ENCODE peak calls at places on chromosome 16, in four cellular contexts. I is GM12878, K is HCT116, B is H1. H is an unnamed sample.

GRCh38 chr16:15644306-15644961 is 1.5 kb upstream of the MARF1 start:
- DNase-seq in I (no peak), K (peak), B (no peak), H (peak)

GRCh38 chr16:65422934-65423333 is 301.1 kb upstream of the CDH11 start:
- DNase-seq in I (no peak), K (no peak), B (no peak), H (no peak)

GRCh38 chr16:88309905-88310259 is 72.9 kb upstream of the ZNF469 start:
- DNase-seq in I (no peak), K (no peak), B (no peak), H (no peak)

GRCh38 chr16:79713609-79714309 is 113.2 kb upstream of the MAF start:
- DNase-seq in I (no peak), K (no peak), B (no peak), H (no peak)

GRCh38 chr16:51146256-51146924 is 4.7 kb downstream of the SALL1 start:
- DNase-seq in I (no peak), K (no peak), B (peak), H (no peak)

GRCh38 chr16:2512920-2513404 is 790 bp upstream of the ATP6V0C start:
- DNase-seq in I (no peak), K (no peak), B (peak), H (no peak)

GRCh38 chr16:3235856-3236669 is 1.1 kb upstream of the ZNF200 start:
- DNase-seq in I (no peak), K (no peak), B (peak), H (no peak)

GRCh38 chr16:72995151-72995881 is 52.6 kb downstream of the ZFHX3 start:
- DNase-seq in I (no peak), K (no peak), B (peak), H (no peak)

GRCh38 chr16:52545157-52545543 is 1.8 kb downstream of the TOX3 start:
- DNase-seq in I (no peak), K (no peak), B (no peak), H (no peak)

GRCh38 chr16:5761592-5761991 is 664.0 kb upstream of the EEF2KMT start:
- DNase-seq in I (no peak), K (no peak), B (no peak), H (no peak)

GRCh38 chr16:67649494-67649931 is 4.6 kb downstream of the CARMIL2 start:
- DNase-seq in I (no peak), K (no peak), B (peak), H (no peak)

GRCh38 chr16:70437017-70437581 is 1.8 kb downstream of the ST3GAL2 start:
- DNase-seq in I (no peak), K (no peak), B (peak), H (no peak)

GRCh38 chr16:84306564-84306963 is 11.9 kb downstream of the WFDC1 start:
- DNase-seq in I (no peak), K (no peak), B (no peak), H (no peak)

GRCh38 chr16:84310642-84311041 is 16.0 kb downstream of the WFDC1 start:
- DNase-seq in I (no peak), K (no peak), B (no peak), H (no peak)

GRCh38 chr16:84307209-84307954 is 12.7 kb downstream of the WFDC1 start:
- DNase-seq in I (no peak), K (no peak), B (no peak), H (no peak)

GRCh38 chr16:84303516-84303915 is 8.8 kb downstream of the WFDC1 start:
- DNase-seq in I (no peak), K (no peak), B (no peak), H (no peak)

GRCh38 chr16:84308120-84308519 is 13.4 kb downstream of the WFDC1 start:
- DNase-seq in I (no peak), K (peak), B (peak), H (peak)
- TF ChIP-seq JUND in I (no peak), K (no peak), B (peak), H (no peak)

GRCh38 chr16:8714143-8714542 is 39.7 kb downstream of the ABAT start:
- DNase-seq in I (no peak), K (no peak), B (no peak), H (no peak)
- TF ChIP-seq JUND in I (no peak), K (no peak), B (no peak), H (no peak)

GRCh38 chr16:85765767-85766166 is 14.9 kb upstream of the C16orf74 start:
- DNase-seq in I (no peak), K (no peak), B (no peak), H (no peak)
- TF ChIP-seq JUND in I (no peak), K (no peak), B (no peak), H (no peak)

DNA sequence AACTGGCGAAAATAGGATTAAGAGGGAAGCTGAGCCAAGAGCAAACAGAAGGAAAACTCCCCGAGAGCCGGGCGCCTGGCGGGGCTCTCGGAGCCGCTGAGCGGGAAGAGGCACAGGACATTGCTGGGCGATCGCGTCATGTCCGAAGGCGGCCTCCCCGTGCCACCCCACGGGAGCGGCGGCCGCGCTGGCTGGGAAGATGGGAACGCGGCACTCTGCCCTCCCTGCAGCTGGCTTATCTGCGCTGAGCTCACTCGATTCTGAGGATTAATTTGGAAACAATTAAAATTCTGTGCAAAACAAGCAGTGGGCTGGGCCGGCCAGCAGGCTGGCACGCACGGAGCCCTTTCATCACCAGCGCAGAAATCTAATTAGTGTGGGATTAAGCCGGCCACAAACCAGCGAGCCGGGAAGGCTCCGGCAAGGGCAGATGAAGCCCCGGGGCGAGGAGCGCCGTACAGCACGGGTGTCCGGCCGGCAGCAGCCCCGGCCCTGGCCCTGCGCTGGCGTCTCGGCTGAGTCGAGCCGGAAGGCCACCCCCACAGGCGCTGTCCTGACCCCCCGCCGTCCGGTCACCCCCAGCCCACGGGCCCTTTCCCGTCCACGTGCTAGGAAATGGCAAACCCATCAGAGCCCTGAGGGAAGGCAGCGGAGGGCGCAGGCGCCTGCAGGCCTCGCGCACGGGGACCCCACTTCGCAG is 37.8 kb downstream of the SOX8 start:
- DNase-seq in I (no peak), K (no peak), B (no peak), H (no peak)
- TF ChIP-seq JUND in I (no peak), K (no peak), B (no peak), H (no peak)

GRCh38 chr16:20803192-20803560 is 3.1 kb downstream of the ERI2 start:
- DNase-seq in I (no peak), K (no peak), B (no peak), H (no peak)
- TF ChIP-seq JUND in I (no peak), K (no peak), B (no peak), H (no peak)

GRCh38 chr16:12159672-12160071 is 183.1 kb downstream of the SNX29 start:
- DNase-seq in I (no peak), K (no peak), B (no peak), H (no peak)
- TF ChIP-seq JUND in I (no peak), K (no peak), B (no peak), H (no peak)